ENCODE peak calls at places on chromosomes 3 and 15, in five cellular contexts. S is IMR-90, I is H1, P is mesenchymal stem cell, V is trophoblast cell. E is an unnamed sample.

GRCh38 chr15:88932875-88933330 is 19.7 kb upstream of the MFGE8 start:
- DNase-seq in P (no peak), V (no peak), S (no peak), I (no peak), E (no peak)

GRCh38 chr3:41202834-41203345 is 3.6 kb downstream of the CTNNB1 start:
- DNase-seq in I (no peak), V (peak), P (peak), S (peak), E (no peak)

GRCh38 chr15:95609096-95609495 is 721.4 kb upstream of the NR2F2 start:
- DNase-seq in P (no peak), V (no peak), S (peak), I (no peak), E (no peak)

GRCh38 chr3:71486831-71487230 is 96.7 kb downstream of the FOXP1 start:
- DNase-seq in I (no peak), P (no peak), V (no peak), S (no peak), E (no peak)

GRCh38 chr15:56295433-56295832 is 51.8 kb upstream of the RFX7 start:
- DNase-seq in I (no peak), V (no peak), S (no peak), P (no peak), E (no peak)

GRCh38 chr3:115401891-115402501 is 221.3 kb upstream of the GAP43 start:
- DNase-seq in I (no peak), S (peak), P (peak), V (no peak), E (no peak)

GRCh38 chr15:40358492-40359353 is 704 bp downstream of the DISP2 start:
- DNase-seq in S (no peak), P (no peak), V (no peak), I (no peak), E (no peak)

GRCh38 chr15:79901958-79902357 is 5.1 kb upstream of the MTHFS start:
- DNase-seq in P (no peak), S (no peak), V (no peak), I (no peak), E (no peak)

GRCh38 chr3:115279939-115280338 is 132.9 kb upstream of the ZBTB20 start:
- DNase-seq in S (peak), P (peak), V (no peak), I (no peak), E (no peak)

GRCh38 chr3:31615071-31615875 is 82.5 kb downstream of the STT3B start:
- DNase-seq in S (no peak), P (no peak), V (no peak), I (no peak), E (no peak)

GRCh38 chr15:63374686-63375520 is 6.7 kb downstream of the CA12 start:
- DNase-seq in P (peak), I (no peak), S (peak), V (no peak), E (no peak)

GRCh38 chr3:49552087-49552486 is 2.2 kb upstream of the BSN start:
- DNase-seq in V (no peak), I (no peak), S (no peak), P (no peak), E (no peak)

GRCh38 chr15:43930079-43930478 is 103.3 kb downstream of the WDR76 start:
- DNase-seq in I (peak), V (no peak), P (no peak), S (peak), E (no peak)

GRCh38 chr3:188948658-188949400 is 222.9 kb upstream of the TPRG1 start:
- DNase-seq in P (peak), V (peak), S (peak), I (no peak), E (no peak)

GRCh38 chr15:65069179-65069578 is 1.4 kb upstream of the RASL12 start:
- DNase-seq in V (no peak), S (peak), I (no peak), P (peak), E (no peak)

GRCh38 chr15:69164807-69165636 is 4.6 kb downstream of the GLCE start:
- DNase-seq in V (no peak), I (no peak), S (peak), P (peak), E (no peak)

GRCh38 chr3:194136519-194137313 is 768 bp downstream of the HES1 start:
- DNase-seq in S (peak), V (peak), P (peak), I (no peak), E (peak)

GRCh38 chr3:46619845-46620778 is 7.8 kb downstream of the FAM240A start:
- DNase-seq in V (no peak), P (no peak), S (no peak), I (no peak), E (no peak)

GRCh38 chr3:59771760-59772159 is 721.9 kb upstream of the CFAP20DC start:
- DNase-seq in P (peak), V (peak), S (peak), I (no peak), E (no peak)

GRCh38 chr3:127889461-127889863 is 25.6 kb upstream of the KBTBD12 start:
- DNase-seq in S (peak), P (peak), I (no peak), V (peak), E (no peak)

GRCh38 chr3:189363856-189364255 is 192.1 kb downstream of the TPRG1 start:
- DNase-seq in V (no peak), S (no peak), I (no peak), P (no peak), E (no peak)

GRCh38 chr3:192726386-192726785 is 955 bp downstream of the FGF12 start:
- DNase-seq in V (no peak), S (no peak), I (no peak), P (no peak), E (no peak)

GRCh38 chr3:71710906-71711494 is 14.2 kb downstream of the EIF4E3 start:
- DNase-seq in V (no peak), S (peak), P (peak), I (no peak), E (peak)

GRCh38 chr15:77179541-77179998 is 108.7 kb upstream of the TSPAN3 start:
- DNase-seq in I (no peak), S (no peak), P (peak), V (no peak), E (no peak)

GRCh38 chr15:33742807-33743206 is 225.5 kb upstream of the CHRM5 start:
- DNase-seq in V (no peak), S (no peak), I (no peak), P (no peak), E (no peak)

GRCh38 chr3:191235331-191236314 is 36.6 kb downstream of the OSTN start:
- DNase-seq in V (no peak), S (peak), P (peak), I (no peak), E (no peak)

GRCh38 chr15:85473455-85473854 is 93.1 kb downstream of the AKAP13 start:
- DNase-seq in S (peak), V (no peak), P (peak), I (no peak), E (no peak)

GRCh38 chr3:122975163-122975923 is 52.2 kb downstream of the SEMA5B start:
- DNase-seq in P (peak), I (no peak), V (peak), S (peak), E (no peak)

GRCh38 chr3:56966509-56966908 is 94.0 kb upstream of the SPATA12 start:
- DNase-seq in P (no peak), V (no peak), S (no peak), I (no peak), E (no peak)

GRCh38 chr15:29151111-29151857 is 118.3 kb downstream of the NSMCE3 start:
- DNase-seq in V (no peak), P (no peak), I (no peak), S (no peak), E (no peak)

GRCh38 chr3:100994187-100994586 is 966 bp upstream of the ABI3BP start:
- DNase-seq in V (no peak), P (no peak), I (no peak), S (no peak), E (no peak)

GRCh38 chr3:100988080-100988479 is 5.1 kb downstream of the ABI3BP start:
- DNase-seq in I (no peak), P (no peak), V (no peak), S (no peak), E (no peak)

GRCh38 chr3:100992086-100993033 is 861 bp downstream of the ABI3BP start:
- DNase-seq in P (peak), S (peak), V (no peak), I (no peak), E (no peak)

GRCh38 chr3:100994809-100995208 is 1.6 kb upstream of the ABI3BP start:
- DNase-seq in S (no peak), V (no peak), I (no peak), P (no peak), E (no peak)

DNA sequence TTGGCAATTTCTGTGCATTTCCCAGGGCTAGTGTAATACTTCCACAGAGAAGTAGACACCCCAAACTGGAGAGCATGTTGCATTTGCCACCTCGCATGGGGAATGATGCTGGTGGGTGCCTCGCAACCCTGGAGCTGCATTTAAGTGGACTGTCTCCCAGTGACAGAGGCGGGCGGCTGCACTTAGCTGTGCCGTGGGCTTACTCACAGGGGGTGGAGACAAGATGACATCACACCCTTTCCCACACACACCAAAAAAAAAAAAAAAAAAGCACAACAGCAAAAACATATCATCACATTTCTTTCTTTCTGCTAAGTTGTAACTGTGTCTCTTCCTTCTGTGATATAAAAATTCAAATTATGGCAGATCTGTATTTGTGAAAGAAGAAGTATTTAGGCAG is at the start of gene ABI3BP:
- DNase-seq in P (peak), S (peak), I (no peak), V (peak), E (no peak)
- H3K4me3 ChIP-seq in P (no peak), S (peak), I (no peak), V (no peak), E (no peak)

DNA sequence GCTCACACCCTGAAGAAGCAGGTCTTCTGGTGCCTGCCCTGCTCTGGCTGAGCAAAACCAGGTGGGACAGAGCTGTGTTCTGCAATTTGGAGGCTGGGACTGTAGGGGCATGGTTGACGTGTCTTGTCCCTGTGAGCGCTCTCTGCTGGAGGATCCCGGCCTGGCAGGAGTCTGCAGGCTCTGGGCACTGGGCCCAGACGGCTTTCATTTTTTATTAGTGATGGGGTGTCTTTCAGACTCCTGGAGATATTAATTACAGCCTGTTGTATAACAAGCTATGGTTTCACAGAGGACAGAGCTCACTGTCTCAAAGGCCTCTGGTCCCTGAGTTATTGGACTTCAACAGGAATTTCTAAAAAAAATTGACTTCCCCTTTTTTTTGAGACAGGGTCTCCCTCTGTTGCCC is 29.5 kb upstream of the ZNF710 start:
- DNase-seq in P (peak), S (peak), I (peak), V (peak), E (peak)
- H2AFZ ChIP-seq in P (no peak), S (no peak), I (peak), V (no peak), E (peak)

GRCh38 chr3:143971367-143972154 is at the start of gene DIPK2A:
- DNase-seq in V (peak), S (peak), I (peak), P (peak), E (peak)
- H3K4ac ChIP-seq in V (peak), S (peak), I (peak), P (peak), E (peak)

GRCh38 chr3:155281892-155282291 is 11.6 kb downstream of the STRIT1 start:
- DNase-seq in S (peak), V (peak), I (no peak), P (no peak), E (no peak)
- H3K4me3 ChIP-seq in S (no peak), V (no peak), I (no peak), P (no peak), E (no peak)